ENCODE peak calls at places on chromosomes 13 and 19, in ten cellular contexts. F is kidney; M is fibroblast of mammary gland; X is lung; I is CD8-positive, alpha-beta memory T cell; E is fibroblast of the aortic adventitia; S is pancreas; U is fibroblast of pulmonary artery; W is AG10803; J is left lung. G is an unnamed sample.

GRCh38 chr19:40811478-40812341 is 12.7 kb downstream of the EGLN2 start:
- DNase-seq in F (peak), E (no peak), X (no peak), I (peak), M (no peak), J (no peak), W (no peak), S (no peak), U (no peak), G (no peak)

GRCh38 chr19:1026189-1027019 is at the start of gene CNN2:
- DNase-seq in J (peak), W (peak), U (peak), M (peak), E (peak), I (peak), X (peak), S (peak), F (peak), G (peak)

GRCh38 chr13:75587679-75588078 is 38.1 kb downstream of the UCHL3 start:
- DNase-seq in W (peak), I (no peak), S (no peak), X (no peak), E (no peak), F (no peak), U (peak), J (no peak), M (no peak), G (no peak)

GRCh38 chr13:44159633-44160279 is 213.9 kb upstream of the SERP2 start:
- DNase-seq in X (peak), S (no peak), I (no peak), F (no peak), M (peak), U (no peak), W (no peak), E (peak), J (no peak), G (no peak)

GRCh38 chr19:7928741-7929701 is 3.1 kb upstream of the CTXN1 start:
- DNase-seq in X (no peak), W (peak), J (peak), S (peak), I (peak), E (peak), U (peak), M (peak), F (peak), G (peak)

GRCh38 chr19:40279761-40280607 is 5.2 kb downstream of the AKT2 start:
- DNase-seq in E (no peak), W (no peak), U (no peak), M (peak), F (peak), S (no peak), I (peak), X (no peak), J (no peak), G (no peak)

GRCh38 chr13:78610381-78610883 is 7.1 kb upstream of the POU4F1 start:
- DNase-seq in W (peak), M (peak), X (no peak), F (no peak), I (no peak), S (no peak), E (peak), U (peak), J (no peak), G (no peak)

GRCh38 chr13:79637086-79637763 is 156.3 kb downstream of the NDFIP2 start:
- DNase-seq in U (peak), X (no peak), E (peak), S (peak), W (no peak), M (no peak), I (no peak), J (no peak), F (peak), G (no peak)

GRCh38 chr13:32548837-32549236 is 10.2 kb upstream of the N4BP2L2 start:
- DNase-seq in W (peak), J (no peak), M (peak), E (peak), U (peak), X (no peak), S (no peak), F (no peak), I (no peak), G (no peak)

GRCh38 chr13:113009743-113010509 is 40.9 kb downstream of the MCF2L start:
- DNase-seq in X (no peak), J (no peak), U (peak), S (no peak), I (no peak), M (no peak), W (no peak), F (no peak), E (no peak), G (peak)

GRCh38 chr19:54172764-54173699 is at the start of gene TMC4:
- DNase-seq in J (peak), E (peak), F (peak), X (peak), W (peak), U (no peak), S (peak), I (no peak), M (peak), G (no peak)

GRCh38 chr19:15138427-15138826 is 31.2 kb downstream of the SYDE1 start:
- DNase-seq in F (no peak), E (no peak), X (no peak), W (no peak), M (no peak), S (no peak), I (no peak), U (no peak), J (no peak), G (no peak)

GRCh38 chr19:31350033-31350692 is 927 bp upstream of the TSHZ3 start:
- DNase-seq in W (peak), E (no peak), S (no peak), U (peak), M (no peak), I (no peak), F (peak), J (peak), X (no peak), G (peak)

GRCh38 chr19:47719047-47719885 is 6.0 kb downstream of the EHD2 start:
- DNase-seq in F (peak), J (peak), I (no peak), M (peak), E (peak), U (peak), S (peak), W (peak), X (peak), G (peak)

GRCh38 chr13:33490461-33491327 is 205.1 kb upstream of the STARD13 start:
- DNase-seq in X (no peak), I (no peak), U (peak), W (peak), E (peak), M (no peak), F (peak), S (no peak), J (no peak), G (no peak)

GRCh38 chr13:50527612-50528509 is 315.6 kb downstream of the DLEU7 start:
- DNase-seq in I (no peak), W (peak), F (no peak), U (no peak), E (no peak), J (peak), M (no peak), S (no peak), X (no peak), G (no peak)

GRCh38 chr13:44783987-44784734 is 205.1 kb downstream of the NUFIP1 start:
- DNase-seq in I (no peak), S (no peak), E (no peak), F (no peak), M (no peak), X (no peak), J (no peak), W (no peak), U (no peak), G (no peak)

GRCh38 chr13:87942204-87942603 is 271.0 kb downstream of the SLITRK5 start:
- DNase-seq in W (no peak), F (no peak), U (no peak), I (no peak), X (no peak), M (peak), S (no peak), E (no peak), J (no peak), G (no peak)

GRCh38 chr19:17327654-17328516 is 6.8 kb downstream of the ANO8 start:
- DNase-seq in I (peak), S (peak), U (peak), E (no peak), J (peak), W (no peak), M (no peak), F (no peak), X (peak), G (no peak)

GRCh38 chr19:2117215-2117960 is 20.7 kb downstream of the IZUMO4 start:
- DNase-seq in W (no peak), X (no peak), J (no peak), F (no peak), S (peak), E (no peak), I (no peak), M (no peak), U (no peak), G (no peak)

GRCh38 chr13:33194820-33195692 is 90.5 kb downstream of the STARD13 start:
- DNase-seq in W (peak), X (no peak), E (peak), U (peak), S (peak), J (no peak), M (peak), I (no peak), F (no peak), G (no peak)

GRCh38 chr13:48159436-48160225 is 64.7 kb upstream of the MED4 start:
- DNase-seq in J (no peak), S (no peak), F (no peak), W (no peak), E (peak), X (no peak), M (peak), U (no peak), I (no peak), G (no peak)

GRCh38 chr13:94557836-94558235 is 38.1 kb downstream of the TGDS start:
- DNase-seq in F (no peak), S (no peak), J (no peak), M (peak), X (no peak), U (no peak), W (no peak), E (no peak), I (no peak), G (no peak)

GRCh38 chr13:90414691-90415596 is 932.5 kb upstream of the MIR17HG start:
- DNase-seq in M (peak), U (peak), E (peak), J (no peak), F (no peak), W (peak), I (no peak), S (no peak), X (no peak), G (no peak)

GRCh38 chr19:12769689-12770088 is 5.7 kb downstream of the HOOK2 start:
- DNase-seq in M (no peak), F (no peak), S (no peak), E (no peak), J (peak), W (no peak), U (no peak), X (peak), I (peak), G (no peak)

GRCh38 chr13:60230593-60230992 is 66.9 kb upstream of the DIAPH3 start:
- DNase-seq in S (no peak), J (no peak), U (peak), I (no peak), F (no peak), E (peak), W (peak), X (no peak), M (no peak), G (no peak)

GRCh38 chr19:3479177-3479818 is 1.0 kb downstream of the SMIM24 start:
- DNase-seq in M (peak), J (no peak), I (peak), X (no peak), S (no peak), U (no peak), F (no peak), W (no peak), E (no peak), G (no peak)

GRCh38 chr19:33502991-33503790 is 18.4 kb downstream of the PEPD start:
- DNase-seq in I (no peak), U (no peak), J (no peak), X (no peak), M (no peak), W (no peak), S (no peak), F (peak), E (no peak), G (peak)

DNA sequence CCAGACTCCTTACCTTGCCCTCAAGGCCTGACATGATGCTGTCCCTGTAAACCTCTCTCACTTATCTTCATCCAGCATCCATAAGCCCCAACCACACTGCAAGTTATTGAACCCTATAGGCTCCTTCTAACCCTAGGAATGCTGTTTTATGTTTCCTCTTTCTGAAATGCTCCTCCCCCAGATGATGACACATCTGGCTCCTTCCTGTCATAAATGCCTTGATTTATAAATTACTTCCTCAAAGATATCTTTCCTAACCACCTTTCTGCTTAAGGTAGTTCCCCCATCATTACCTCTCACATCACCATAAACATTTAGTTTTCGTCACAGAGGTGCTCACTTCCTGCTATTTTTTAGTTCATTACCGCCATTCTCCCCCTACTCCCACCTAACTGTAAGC is 12.3 kb downstream of the RUBCNL start:
- DNase-seq in I (no peak), W (no peak), F (no peak), X (no peak), U (no peak), E (no peak), M (no peak), J (no peak), S (no peak), G (no peak)
- H3K4me3 ChIP-seq in I (no peak), W (no peak), F (no peak), X (no peak), U (no peak), E (no peak), M (no peak), J (no peak), S (no peak), G (no peak)

GRCh38 chr19:5960005-5961001 is 17.6 kb downstream of the RANBP3 start:
- DNase-seq in M (no peak), E (no peak), W (no peak), X (no peak), F (peak), S (peak), U (no peak), J (no peak), I (no peak), G (no peak)

GRCh38 chr19:5964816-5965565 is 12.9 kb downstream of the RANBP3 start:
- DNase-seq in U (no peak), E (no peak), I (no peak), S (no peak), F (no peak), M (no peak), J (no peak), W (no peak), X (no peak), G (no peak)

GRCh38 chr19:5963855-5964254 is 14.1 kb downstream of the RANBP3 start:
- DNase-seq in X (no peak), F (peak), M (no peak), U (no peak), S (no peak), J (no peak), W (no peak), E (no peak), I (no peak), G (no peak)

GRCh38 chr19:5959260-5960004 is 18.5 kb downstream of the RANBP3 start:
- DNase-seq in U (no peak), E (no peak), W (no peak), S (no peak), F (peak), J (no peak), M (no peak), X (no peak), I (no peak), G (no peak)

DNA sequence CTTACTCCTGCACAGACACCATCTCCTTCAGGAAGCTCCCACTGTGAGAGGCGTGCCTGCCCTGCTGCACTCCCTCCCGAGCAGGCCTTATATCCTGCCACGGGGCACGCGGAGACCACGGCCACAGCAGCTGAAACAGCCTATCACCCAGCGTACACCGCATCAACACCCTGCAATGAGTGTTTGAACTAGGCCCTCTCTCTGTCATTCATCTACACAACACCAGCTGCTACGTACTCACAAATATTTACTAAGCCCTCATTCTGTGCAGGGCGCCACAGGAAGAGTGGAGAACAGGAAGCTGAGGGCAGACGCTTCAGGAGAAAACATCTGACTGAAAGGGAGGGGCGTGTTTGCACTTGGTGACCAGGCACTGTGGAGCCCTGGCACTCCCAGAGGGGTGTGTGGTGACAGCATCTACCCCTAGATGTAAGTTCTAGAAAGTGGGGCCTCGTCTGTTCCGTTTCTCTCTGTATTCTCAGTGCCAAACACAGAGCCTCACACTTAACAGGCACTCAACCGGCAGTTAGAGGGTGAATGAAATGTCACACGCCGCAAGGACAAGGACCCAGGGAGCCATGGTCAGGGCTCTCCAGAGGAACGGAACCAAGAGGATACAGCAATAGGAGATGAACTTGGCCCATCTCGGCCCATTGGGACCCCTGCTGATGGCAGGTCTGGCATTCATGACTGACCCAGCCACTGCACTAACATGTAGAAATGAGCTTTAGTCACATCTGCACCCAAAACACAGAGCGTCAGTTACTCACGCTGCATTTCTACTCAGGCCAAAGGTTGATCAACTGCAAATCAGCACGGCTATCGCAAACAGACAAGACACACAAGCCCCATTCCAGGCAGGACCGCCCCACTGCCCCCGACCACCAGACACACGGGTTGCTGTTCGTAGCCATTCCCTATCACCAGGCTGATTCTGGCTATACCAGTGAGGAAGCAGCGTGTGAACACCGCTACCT is 15.7 kb downstream of the RANBP3 start:
- DNase-seq in J (peak), W (peak), F (peak), X (peak), I (peak), U (peak), S (peak), E (no peak), M (no peak), G (peak)
- H3K4me3 ChIP-seq in J (no peak), W (no peak), F (no peak), X (no peak), I (peak), U (no peak), S (peak), E (no peak), M (no peak), G (peak)

GRCh38 chr13:26693749-26694463 is 66.7 kb downstream of the GPR12 start:
- DNase-seq in I (no peak), S (no peak), X (no peak), W (no peak), E (no peak), J (no peak), M (no peak), F (no peak), U (no peak), G (no peak)
- H3K4me3 ChIP-seq in I (no peak), S (no peak), X (no peak), W (no peak), E (no peak), J (no peak), M (no peak), F (no peak), U (no peak), G (no peak)

DNA sequence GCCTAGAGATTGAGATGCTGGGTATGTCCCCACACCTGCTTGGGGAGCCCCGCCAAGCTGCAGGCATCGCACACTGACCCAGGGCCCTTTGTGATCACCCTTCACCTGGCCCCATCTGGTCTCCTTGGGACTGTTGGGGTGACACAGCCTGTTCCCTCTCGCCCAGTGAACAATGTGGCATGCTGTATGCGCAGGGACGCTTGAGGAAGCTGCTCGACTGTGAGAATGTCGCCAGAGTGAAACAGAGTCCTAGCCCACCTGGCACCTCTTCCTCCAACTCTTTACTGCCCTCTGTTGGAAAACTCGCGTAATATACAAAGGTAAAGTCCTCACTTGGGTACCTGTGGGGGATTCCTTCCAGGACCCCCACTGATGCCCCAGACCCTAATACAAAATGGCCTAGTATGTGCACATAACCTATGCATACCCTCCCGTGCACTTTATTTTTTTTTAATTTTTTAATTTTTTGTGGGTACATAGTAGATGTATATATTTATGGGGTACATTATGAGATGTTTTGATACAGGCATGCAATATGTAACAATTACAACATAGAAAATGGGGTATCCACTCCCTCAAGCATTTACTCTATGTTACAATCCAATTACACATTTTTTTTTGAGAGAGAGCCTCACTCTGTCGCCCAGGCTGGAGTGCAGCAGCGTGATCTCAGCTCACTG is 9.0 kb downstream of the BLOC1S3 start:
- DNase-seq in J (no peak), X (no peak), E (no peak), M (no peak), I (no peak), F (no peak), U (peak), W (no peak), S (no peak), G (no peak)
- H3K4me3 ChIP-seq in J (no peak), X (no peak), E (no peak), M (no peak), I (no peak), F (no peak), U (no peak), W (no peak), S (no peak), G (no peak)

DNA sequence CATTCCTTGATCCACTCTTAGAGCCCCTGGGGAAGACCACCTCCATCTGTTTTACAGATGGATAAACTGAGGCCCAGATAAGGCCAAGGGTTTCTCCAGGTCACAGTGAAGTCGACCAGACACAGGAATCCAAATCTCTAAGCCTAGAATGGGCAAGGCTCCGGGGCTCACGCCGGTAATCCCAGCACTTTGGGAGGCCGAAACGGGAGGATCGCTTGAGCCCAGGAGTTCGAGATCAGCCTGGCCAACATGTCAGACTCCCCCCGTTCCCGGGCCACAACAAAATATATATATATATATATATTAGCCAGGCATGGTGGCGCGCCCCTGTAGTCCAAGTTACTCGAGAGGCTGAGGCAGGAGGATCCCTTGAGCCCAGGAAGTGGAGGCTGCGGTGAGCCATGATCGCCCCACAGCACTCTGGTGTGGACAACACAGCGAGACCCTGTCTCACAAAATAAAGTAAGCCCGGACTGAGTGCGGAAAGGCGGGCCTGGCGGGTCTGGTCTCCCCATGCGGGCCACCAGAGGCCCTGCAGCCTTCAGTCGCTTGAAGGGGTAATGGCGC is 615 bp upstream of the RPL13A start:
- DNase-seq in M (no peak), F (no peak), W (no peak), U (no peak), X (no peak), I (no peak), E (no peak), S (no peak), J (no peak), G (no peak)
- H3K4me3 ChIP-seq in M (no peak), F (peak), W (no peak), U (no peak), X (no peak), I (no peak), E (no peak), S (peak), J (no peak), G (peak)